ENCODE peak calls at places on chromosomes 13 and 19, in nine cellular contexts. Z, C, M, V, O, K, L, J and E are unnamed samples.

GRCh38 chr19:31269425-31270127 is 79.7 kb downstream of the TSHZ3 start:
- DNase-seq in Z (no peak), K (no peak), L (no peak), J (peak), M (peak), V (no peak), C (no peak), O (no peak), E (no peak)

GRCh38 chr19:10510301-10510802 is 6.9 kb downstream of the S1PR5 start:
- DNase-seq in J (no peak), C (peak), M (no peak), K (peak), L (peak), V (no peak), O (peak), Z (peak), E (peak)

GRCh38 chr13:63403726-63404125 is 1988.1 kb upstream of the PCDH20 start:
- DNase-seq in M (no peak), C (no peak), O (no peak), K (no peak), J (no peak), L (no peak), V (no peak), Z (no peak), E (no peak)

GRCh38 chr19:7619671-7620441 is 9.5 kb downstream of the XAB2 start:
- DNase-seq in Z (no peak), O (no peak), L (no peak), C (no peak), M (no peak), V (no peak), J (peak), K (no peak), E (no peak)

GRCh38 chr13:24680258-24680920 is at the start of gene ATP12A:
- DNase-seq in O (no peak), Z (no peak), K (no peak), V (no peak), M (no peak), J (no peak), C (peak), L (peak), E (peak)

GRCh38 chr19:48495391-48495790 is 16.2 kb downstream of the LMTK3 start:
- DNase-seq in C (no peak), J (no peak), M (no peak), L (no peak), Z (peak), O (no peak), K (no peak), V (no peak), E (no peak)

GRCh38 chr13:80336335-80336734 is 4.6 kb downstream of the SPRY2 start:
- DNase-seq in K (no peak), M (no peak), C (no peak), V (peak), Z (no peak), L (no peak), J (no peak), O (peak), E (no peak)

GRCh38 chr19:35013047-35013819 is 13.1 kb downstream of the GRAMD1A start:
- DNase-seq in Z (peak), M (peak), K (peak), C (peak), O (peak), V (peak), J (peak), L (peak), E (peak)

GRCh38 chr13:92657565-92657964 is 569.0 kb upstream of the GPC6 start:
- DNase-seq in M (no peak), V (peak), J (no peak), Z (no peak), C (no peak), K (no peak), L (no peak), O (peak), E (no peak)

GRCh38 chr13:60384911-60385310 is 12.1 kb upstream of the TDRD3 start:
- DNase-seq in L (no peak), K (no peak), Z (no peak), V (no peak), J (no peak), C (no peak), O (no peak), M (no peak), E (no peak)

DNA sequence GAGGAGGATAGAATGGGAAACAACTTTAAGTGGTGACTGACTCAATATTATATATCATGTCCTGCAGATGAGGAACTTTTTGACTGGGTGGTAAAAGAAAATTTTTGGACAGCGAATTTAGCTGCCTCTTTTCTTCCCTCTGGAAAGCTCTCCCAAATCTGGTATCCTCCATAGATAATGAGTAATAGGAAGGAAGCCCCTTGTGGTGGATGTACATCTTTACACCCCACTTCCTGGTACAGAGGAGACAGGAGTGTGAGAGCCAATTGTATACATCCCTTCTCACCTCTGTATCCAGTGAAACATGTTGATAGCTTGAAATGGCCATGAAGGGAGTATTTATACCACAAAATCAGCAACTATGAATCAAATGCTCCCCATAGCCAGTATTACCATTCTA is 17.2 kb upstream of the TDRD3 start:
- DNase-seq in V (no peak), Z (no peak), C (no peak), J (no peak), K (no peak), M (no peak), O (no peak), L (no peak), E (no peak)
- TF ChIP-seq CTCF in V (no peak), Z (no peak), C (no peak), J (no peak), K (peak), M (no peak), O (no peak), L (peak), E (no peak)

DNA sequence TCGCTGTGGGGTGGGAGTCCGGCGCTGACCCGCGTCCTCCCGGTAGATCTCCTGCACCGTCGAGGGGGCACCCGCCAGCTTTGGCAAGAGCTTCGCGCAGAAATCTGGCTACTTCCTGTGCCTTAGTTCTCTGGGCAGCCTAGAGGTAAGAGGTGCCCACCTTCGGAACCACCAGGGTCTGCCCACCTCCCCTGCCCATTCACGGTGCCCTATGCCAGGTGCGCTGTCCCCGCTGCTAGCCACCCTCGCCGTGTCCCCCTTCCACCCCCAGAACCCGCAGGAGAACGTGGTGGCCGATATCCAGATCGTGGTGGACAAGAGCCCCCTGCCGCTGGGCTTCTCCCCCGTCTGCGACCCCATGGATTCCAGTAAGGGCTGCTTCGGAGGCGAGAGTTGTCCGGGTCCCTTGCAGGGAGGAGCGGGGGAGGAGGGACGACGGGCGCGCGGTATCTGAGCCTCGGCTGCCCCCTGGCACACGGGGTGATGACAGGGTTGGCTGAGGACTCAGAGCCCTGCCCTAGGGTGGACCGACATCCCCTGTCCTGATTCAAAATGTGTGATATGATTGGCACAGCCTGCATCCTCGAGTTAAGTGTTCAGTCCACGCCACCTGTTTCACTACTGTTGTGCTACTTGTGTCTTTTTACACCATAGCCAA is 549 bp downstream of the MVB12A start:
- DNase-seq in L (peak), O (peak), C (peak), K (peak), V (peak), J (peak), Z (peak), M (peak), E (peak)
- TF ChIP-seq CTCF in L (no peak), O (peak), C (no peak), K (peak), V (no peak), J (no peak), Z (no peak), M (no peak), E (peak)

GRCh38 chr13:84812078-84812477 is 929.8 kb upstream of the SLITRK1 start:
- DNase-seq in K (no peak), O (no peak), M (no peak), J (no peak), Z (no peak), V (no peak), C (no peak), L (no peak), E (no peak)
- TF ChIP-seq CTCF in K (no peak), O (no peak), M (no peak), J (no peak), Z (no peak), V (no peak), C (no peak), L (no peak), E (no peak)

GRCh38 chr13:33537691-33538090 is 252.1 kb upstream of the STARD13 start:
- DNase-seq in K (no peak), M (no peak), L (no peak), C (no peak), Z (no peak), J (no peak), V (no peak), O (peak), E (no peak)
- TF ChIP-seq CTCF in K (no peak), M (no peak), L (no peak), C (no peak), Z (no peak), J (no peak), V (no peak), O (no peak), E (no peak)

DNA sequence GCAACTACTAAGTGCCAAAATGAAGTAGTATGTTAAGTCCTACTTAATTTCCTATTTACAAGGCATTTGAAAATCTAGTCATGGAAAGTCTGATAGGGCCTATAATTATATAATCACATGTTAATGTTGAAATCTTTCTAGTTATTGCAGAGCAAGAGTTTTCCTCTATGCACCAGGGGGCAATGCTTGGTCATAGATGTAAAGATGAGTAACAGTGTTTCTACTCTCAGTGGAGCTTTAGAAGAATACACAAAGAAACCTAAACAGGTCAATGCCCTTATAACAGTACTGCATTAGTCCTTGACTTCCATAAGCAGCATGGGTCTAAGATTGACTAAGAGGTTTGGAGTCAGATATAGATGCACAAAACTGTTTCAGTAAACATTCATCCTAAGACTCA is 218.7 kb downstream of the KCTD12 start:
- DNase-seq in Z (peak), J (no peak), L (no peak), V (peak), O (peak), M (no peak), K (no peak), C (no peak), E (no peak)
- TF ChIP-seq CTCF in Z (no peak), J (peak), L (no peak), V (peak), O (peak), M (peak), K (no peak), C (no peak), E (no peak)

GRCh38 chr13:77514336-77514726 is 21.2 kb upstream of the SCEL start:
- DNase-seq in J (no peak), Z (no peak), V (no peak), L (no peak), C (no peak), K (no peak), O (no peak), M (no peak), E (no peak)
- TF ChIP-seq CTCF in J (no peak), Z (no peak), V (no peak), L (no peak), C (no peak), K (no peak), O (no peak), M (no peak), E (no peak)

GRCh38 chr13:51001335-51001734 is 91.7 kb downstream of the RNASEH2B start:
- DNase-seq in C (no peak), L (no peak), J (no peak), M (no peak), K (no peak), Z (no peak), O (no peak), V (no peak), E (no peak)
- TF ChIP-seq CTCF in C (no peak), L (no peak), J (no peak), M (no peak), K (no peak), Z (no peak), O (no peak), V (no peak), E (no peak)

DNA sequence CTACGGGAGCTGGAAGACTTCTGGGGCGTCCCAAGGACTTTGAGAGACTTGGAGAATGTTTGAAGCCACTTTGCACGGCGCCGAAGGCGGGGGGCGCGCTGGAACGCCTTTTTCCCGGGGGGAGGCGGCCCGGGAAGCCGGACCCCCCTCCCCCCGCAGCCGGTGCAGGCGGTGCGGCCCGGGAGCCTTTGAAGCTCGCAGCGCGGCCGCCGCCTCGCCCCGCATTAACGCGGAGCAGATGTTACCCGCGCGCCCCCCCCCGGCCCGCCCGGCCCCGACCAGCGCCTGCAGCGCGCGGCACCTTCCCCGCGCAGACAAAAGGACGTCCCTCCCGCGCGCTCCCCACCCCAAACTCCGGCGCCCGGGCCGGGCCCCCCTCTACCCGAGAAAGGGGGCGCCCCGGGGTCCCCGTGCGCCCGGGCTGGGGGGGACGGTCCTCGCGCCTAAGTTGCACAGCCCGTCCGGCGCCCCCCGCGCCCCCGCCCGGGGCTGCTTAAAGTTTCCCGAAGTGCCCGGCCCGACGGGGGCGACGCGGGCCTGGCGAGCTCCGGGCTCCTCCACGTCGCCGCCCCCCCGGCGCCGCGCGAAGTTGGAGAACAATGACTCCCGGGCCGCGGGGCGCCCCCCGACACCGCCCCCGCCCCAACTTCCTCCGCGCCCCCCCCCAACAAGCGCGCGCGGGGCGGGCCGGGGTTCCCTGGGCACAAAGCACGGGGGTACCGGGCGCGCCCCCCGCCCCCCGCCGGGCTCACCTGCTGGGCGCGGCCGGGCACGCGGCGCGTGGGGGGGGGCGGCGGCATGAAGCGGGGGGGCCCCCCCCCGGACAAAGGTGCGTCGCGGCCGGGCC is 644 bp downstream of the TCF3 start:
- DNase-seq in Z (peak), L (no peak), V (peak), C (peak), J (peak), K (no peak), M (no peak), O (peak), E (no peak)
- TF ChIP-seq CTCF in Z (no peak), L (no peak), V (no peak), C (no peak), J (no peak), K (no peak), M (no peak), O (no peak), E (no peak)